ENCODE peak calls at places on chromosome 17, in six cellular contexts. One of them, this sample, is unnamed.

GRCh38 chr17:37671813-37672544 is 28.7 kb upstream of the DDX52 start:
- DNase-seq in H1: no peak
- DNase-seq in IMR-90: peak
- DNase-seq in mesenchymal stem cell: peak
- DNase-seq in H9: no peak
- DNase-seq in neuronal stem cell: no peak
- DNase-seq in this sample: peak

GRCh38 chr17:49646391-49647255 is 31.3 kb downstream of the SPOP start:
- DNase-seq in H1: no peak
- DNase-seq in neuronal stem cell: no peak
- DNase-seq in H9: peak
- DNase-seq in IMR-90: peak
- DNase-seq in mesenchymal stem cell: peak
- DNase-seq in this sample: peak

GRCh38 chr17:64491034-64491860 is 5.6 kb downstream of the POLG2 start:
- DNase-seq in mesenchymal stem cell: peak
- DNase-seq in H1: no peak
- DNase-seq in neuronal stem cell: no peak
- DNase-seq in IMR-90: peak
- DNase-seq in H9: no peak
- DNase-seq in this sample: peak

GRCh38 chr17:80096531-80097306 is 4.7 kb upstream of the GAA start:
- DNase-seq in IMR-90: no peak
- DNase-seq in mesenchymal stem cell: no peak
- DNase-seq in neuronal stem cell: no peak
- DNase-seq in H9: no peak
- DNase-seq in H1: peak
- DNase-seq in this sample: no peak

GRCh38 chr17:81434079-81434478 is 38.8 kb downstream of the BAHCC1 start:
- DNase-seq in mesenchymal stem cell: no peak
- DNase-seq in neuronal stem cell: no peak
- DNase-seq in H1: no peak
- DNase-seq in IMR-90: no peak
- DNase-seq in H9: no peak
- DNase-seq in this sample: peak

GRCh38 chr17:80981929-80982425 is 9.7 kb upstream of the CHMP6 start:
- DNase-seq in H1: no peak
- DNase-seq in mesenchymal stem cell: no peak
- DNase-seq in neuronal stem cell: no peak
- DNase-seq in IMR-90: no peak
- DNase-seq in H9: no peak
- DNase-seq in this sample: no peak

GRCh38 chr17:55332296-55333041 is 67.7 kb downstream of the HLF start:
- DNase-seq in IMR-90: no peak
- DNase-seq in neuronal stem cell: no peak
- DNase-seq in H1: no peak
- DNase-seq in mesenchymal stem cell: no peak
- DNase-seq in H9: no peak
- DNase-seq in this sample: no peak

GRCh38 chr17:35119370-35120185 is at the start of gene RAD51D:
- DNase-seq in IMR-90: peak
- DNase-seq in mesenchymal stem cell: peak
- DNase-seq in neuronal stem cell: peak
- DNase-seq in H9: peak
- DNase-seq in H1: peak
- DNase-seq in this sample: peak

GRCh38 chr17:64355536-64356303 is 34.9 kb downstream of the PECAM1 start:
- DNase-seq in mesenchymal stem cell: no peak
- DNase-seq in neuronal stem cell: no peak
- DNase-seq in IMR-90: peak
- DNase-seq in H1: no peak
- DNase-seq in H9: no peak
- DNase-seq in this sample: no peak

GRCh38 chr17:42878123-42878880 is 22.3 kb upstream of the G6PC1 start:
- DNase-seq in H1: peak
- DNase-seq in IMR-90: no peak
- DNase-seq in mesenchymal stem cell: peak
- DNase-seq in neuronal stem cell: peak
- DNase-seq in H9: peak
- DNase-seq in this sample: peak

GRCh38 chr17:66177048-66177447 is 14.9 kb downstream of the CEP112 start:
- DNase-seq in H1: no peak
- DNase-seq in neuronal stem cell: no peak
- DNase-seq in mesenchymal stem cell: no peak
- DNase-seq in IMR-90: no peak
- DNase-seq in H9: no peak
- DNase-seq in this sample: no peak

GRCh38 chr17:71470062-71470461 is 650.8 kb upstream of the SOX9 start:
- DNase-seq in H9: no peak
- DNase-seq in H1: no peak
- DNase-seq in mesenchymal stem cell: no peak
- DNase-seq in IMR-90: no peak
- DNase-seq in neuronal stem cell: no peak
- DNase-seq in this sample: no peak

GRCh38 chr17:42937712-42938596 is 26.3 kb downstream of the AARSD1 start:
- DNase-seq in neuronal stem cell: peak
- DNase-seq in H1: peak
- DNase-seq in IMR-90: peak
- DNase-seq in mesenchymal stem cell: peak
- DNase-seq in H9: peak
- DNase-seq in this sample: peak

GRCh38 chr17:41906465-41907184 is 12.1 kb downstream of the ACLY start:
- DNase-seq in mesenchymal stem cell: peak
- DNase-seq in neuronal stem cell: no peak
- DNase-seq in H1: no peak
- DNase-seq in H9: no peak
- DNase-seq in IMR-90: peak
- DNase-seq in this sample: no peak

GRCh38 chr17:77489239-77489897 is 348.6 kb downstream of the SEC14L1 start:
- DNase-seq in H1: no peak
- DNase-seq in IMR-90: no peak
- DNase-seq in H9: no peak
- DNase-seq in neuronal stem cell: no peak
- DNase-seq in mesenchymal stem cell: no peak
- DNase-seq in this sample: no peak

GRCh38 chr17:60066576-60066975 is 12.1 kb downstream of the HEATR6 start:
- DNase-seq in mesenchymal stem cell: no peak
- DNase-seq in H9: no peak
- DNase-seq in IMR-90: no peak
- DNase-seq in neuronal stem cell: no peak
- DNase-seq in H1: no peak
- DNase-seq in this sample: no peak

GRCh38 chr17:60060474-60060873 is 18.2 kb downstream of the HEATR6 start:
- DNase-seq in mesenchymal stem cell: no peak
- DNase-seq in H9: no peak
- DNase-seq in H1: no peak
- DNase-seq in IMR-90: no peak
- DNase-seq in neuronal stem cell: no peak
- DNase-seq in this sample: no peak

GRCh38 chr17:60065136-60065535 is 13.6 kb downstream of the HEATR6 start:
- DNase-seq in H9: no peak
- DNase-seq in neuronal stem cell: no peak
- DNase-seq in H1: no peak
- DNase-seq in IMR-90: peak
- DNase-seq in mesenchymal stem cell: peak
- DNase-seq in this sample: no peak

GRCh38 chr17:60067871-60068270 is 10.8 kb downstream of the HEATR6 start:
- DNase-seq in mesenchymal stem cell: no peak
- DNase-seq in neuronal stem cell: no peak
- DNase-seq in IMR-90: no peak
- DNase-seq in H9: no peak
- DNase-seq in H1: no peak
- DNase-seq in this sample: peak

GRCh38 chr17:60065867-60066266 is 12.9 kb downstream of the HEATR6 start:
- DNase-seq in mesenchymal stem cell: no peak
- DNase-seq in H9: no peak
- DNase-seq in IMR-90: no peak
- DNase-seq in neuronal stem cell: no peak
- DNase-seq in H1: no peak
- DNase-seq in this sample: no peak
- H3K4ac ChIP-seq in mesenchymal stem cell: no peak
- H3K4ac ChIP-seq in H9: no peak
- H3K4ac ChIP-seq in IMR-90: peak
- H3K4ac ChIP-seq in neuronal stem cell: no peak
- H3K4ac ChIP-seq in H1: no peak
- H3K4ac ChIP-seq in this sample: no peak

DNA sequence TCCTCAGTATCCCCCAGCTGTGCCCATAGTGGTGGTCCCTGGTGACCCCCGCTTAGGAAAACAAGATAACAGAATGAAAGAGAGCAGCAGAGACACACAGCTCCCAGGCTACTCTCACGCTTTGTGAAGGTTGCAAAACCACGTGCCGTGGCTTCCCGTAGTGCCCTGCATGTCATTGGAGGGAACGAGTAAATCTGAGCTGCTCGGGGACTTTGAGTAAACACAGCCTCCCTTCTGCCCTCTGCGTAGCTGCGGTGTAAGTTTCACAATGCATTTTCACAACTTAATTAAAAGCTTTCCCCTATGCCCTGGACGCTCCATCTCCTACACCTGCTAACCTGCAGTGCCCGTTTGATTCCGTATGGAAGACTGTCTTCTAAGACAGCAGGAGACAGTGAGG is 116.2 kb upstream of the RCVRN start:
- DNase-seq in H1: no peak
- DNase-seq in mesenchymal stem cell: peak
- DNase-seq in H9: no peak
- DNase-seq in neuronal stem cell: no peak
- DNase-seq in IMR-90: peak
- DNase-seq in this sample: peak
- H4K91ac ChIP-seq in H1: no peak
- H4K91ac ChIP-seq in mesenchymal stem cell: peak
- H4K91ac ChIP-seq in H9: no peak
- H4K91ac ChIP-seq in neuronal stem cell: no peak
- H4K91ac ChIP-seq in IMR-90: no peak
- H4K91ac ChIP-seq in this sample: no peak

GRCh38 chr17:17824119-17824779 is 12.5 kb downstream of the SREBF1 start:
- DNase-seq in IMR-90: no peak
- DNase-seq in H9: no peak
- DNase-seq in H1: peak
- DNase-seq in mesenchymal stem cell: peak
- DNase-seq in neuronal stem cell: no peak
- DNase-seq in this sample: no peak

GRCh38 chr17:17826942-17827785 is 9.6 kb downstream of the SREBF1 start:
- DNase-seq in H9: no peak
- DNase-seq in neuronal stem cell: no peak
- DNase-seq in H1: no peak
- DNase-seq in IMR-90: no peak
- DNase-seq in mesenchymal stem cell: no peak
- DNase-seq in this sample: no peak

GRCh38 chr17:17826340-17826708 is 10.5 kb downstream of the SREBF1 start:
- DNase-seq in H1: no peak
- DNase-seq in neuronal stem cell: no peak
- DNase-seq in IMR-90: no peak
- DNase-seq in mesenchymal stem cell: no peak
- DNase-seq in H9: no peak
- DNase-seq in this sample: no peak

GRCh38 chr17:17823433-17824118 is 13.2 kb downstream of the SREBF1 start:
- DNase-seq in neuronal stem cell: peak
- DNase-seq in IMR-90: peak
- DNase-seq in H9: peak
- DNase-seq in H1: peak
- DNase-seq in mesenchymal stem cell: peak
- DNase-seq in this sample: peak

GRCh38 chr17:17824780-17825614 is 11.8 kb downstream of the SREBF1 start:
- DNase-seq in H9: peak
- DNase-seq in H1: no peak
- DNase-seq in mesenchymal stem cell: peak
- DNase-seq in IMR-90: no peak
- DNase-seq in neuronal stem cell: no peak
- DNase-seq in this sample: no peak
- H3K4ac ChIP-seq in H9: no peak
- H3K4ac ChIP-seq in H1: no peak
- H3K4ac ChIP-seq in mesenchymal stem cell: peak
- H3K4ac ChIP-seq in IMR-90: peak
- H3K4ac ChIP-seq in neuronal stem cell: no peak
- H3K4ac ChIP-seq in this sample: peak

DNA sequence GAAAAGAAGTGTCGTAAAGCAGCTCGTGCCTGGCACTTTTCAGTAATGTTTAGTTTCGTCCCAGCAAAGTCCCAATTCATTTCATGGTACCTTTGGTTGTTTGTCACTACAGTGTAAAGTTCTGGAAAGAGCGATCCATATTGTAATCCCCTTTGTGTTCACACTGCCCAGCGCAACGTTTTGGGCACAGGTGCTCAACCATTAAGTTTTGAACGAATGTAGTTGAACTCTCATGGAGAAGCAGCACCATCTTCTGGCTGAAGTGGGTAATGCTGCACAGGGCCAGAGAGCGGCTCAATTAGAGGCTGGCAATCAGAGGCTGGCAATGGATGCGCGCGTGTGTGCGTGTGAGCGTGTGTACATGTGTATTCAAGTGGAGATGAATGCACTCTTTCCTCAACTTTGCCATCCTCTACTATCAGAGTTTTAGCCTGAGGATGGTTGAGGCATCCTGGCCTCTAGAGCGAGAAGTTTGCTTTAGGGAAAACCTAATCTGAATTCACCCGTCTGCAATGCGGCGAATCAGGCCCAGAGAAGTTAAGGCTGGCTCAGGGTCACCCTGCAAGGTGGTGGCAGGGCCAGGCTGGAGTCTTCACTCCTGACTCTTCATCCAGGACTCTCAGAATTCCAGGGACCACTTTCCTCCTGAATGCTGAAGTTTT is 29.9 kb downstream of the DYNLL2 start:
- DNase-seq in IMR-90: peak
- DNase-seq in neuronal stem cell: peak
- DNase-seq in mesenchymal stem cell: peak
- DNase-seq in H9: peak
- DNase-seq in H1: peak
- DNase-seq in this sample: peak
- H4K91ac ChIP-seq in IMR-90: no peak
- H4K91ac ChIP-seq in neuronal stem cell: no peak
- H4K91ac ChIP-seq in mesenchymal stem cell: no peak
- H4K91ac ChIP-seq in H9: no peak
- H4K91ac ChIP-seq in H1: no peak
- H4K91ac ChIP-seq in this sample: no peak